ENCODE peak calls at places on chromosome 22, in ten cellular contexts. One of them, this sample, is unnamed.

GRCh38 chr22:29784451-29785361 is 17.5 kb downstream of the UQCR10 start:
- DNase-seq in kidney epithelial cell: no peak
- DNase-seq in epithelial cell of proximal tubule: no peak
- DNase-seq in naive thymus-derived CD8-positive, alpha-beta T cell: no peak
- DNase-seq in stimulated activated CD8-positive, alpha-beta memory T cell treated with anti-CD3 and anti-CD28 coated beads, Interleukin-2, amount 100 ng/mL, for 1 hour: no peak
- DNase-seq in NCI-H1092: no peak
- DNase-seq in GM03348: peak
- DNase-seq in SHP77: no peak
- DNase-seq in AG20443: peak
- DNase-seq in activated CD4-positive, alpha-beta T cell treated with anti-CD3 and anti-CD28 coated beads, Interleukin-2, amount 50 U/mL, for 4 hours: no peak
- DNase-seq in this sample: peak

GRCh38 chr22:28023036-28023435 is 104.0 kb upstream of the PITPNB start:
- DNase-seq in kidney epithelial cell: no peak
- DNase-seq in epithelial cell of proximal tubule: no peak
- DNase-seq in naive thymus-derived CD8-positive, alpha-beta T cell: no peak
- DNase-seq in stimulated activated CD8-positive, alpha-beta memory T cell treated with anti-CD3 and anti-CD28 coated beads, Interleukin-2, amount 100 ng/mL, for 1 hour: no peak
- DNase-seq in NCI-H1092: no peak
- DNase-seq in GM03348: no peak
- DNase-seq in SHP77: no peak
- DNase-seq in AG20443: no peak
- DNase-seq in activated CD4-positive, alpha-beta T cell treated with anti-CD3 and anti-CD28 coated beads, Interleukin-2, amount 50 U/mL, for 4 hours: no peak
- DNase-seq in this sample: peak

GRCh38 chr22:49305215-49305965 is 522.3 kb downstream of the BRD1 start:
- DNase-seq in kidney epithelial cell: no peak
- DNase-seq in epithelial cell of proximal tubule: no peak
- DNase-seq in naive thymus-derived CD8-positive, alpha-beta T cell: peak
- DNase-seq in stimulated activated CD8-positive, alpha-beta memory T cell treated with anti-CD3 and anti-CD28 coated beads, Interleukin-2, amount 100 ng/mL, for 1 hour: peak
- DNase-seq in NCI-H1092: no peak
- DNase-seq in GM03348: peak
- DNase-seq in SHP77: peak
- DNase-seq in AG20443: peak
- DNase-seq in activated CD4-positive, alpha-beta T cell treated with anti-CD3 and anti-CD28 coated beads, Interleukin-2, amount 50 U/mL, for 4 hours: peak
- DNase-seq in this sample: peak

GRCh38 chr22:49372530-49373288 is 455.0 kb downstream of the BRD1 start:
- DNase-seq in kidney epithelial cell: no peak
- DNase-seq in epithelial cell of proximal tubule: no peak
- DNase-seq in naive thymus-derived CD8-positive, alpha-beta T cell: no peak
- DNase-seq in stimulated activated CD8-positive, alpha-beta memory T cell treated with anti-CD3 and anti-CD28 coated beads, Interleukin-2, amount 100 ng/mL, for 1 hour: no peak
- DNase-seq in NCI-H1092: no peak
- DNase-seq in GM03348: no peak
- DNase-seq in SHP77: peak
- DNase-seq in AG20443: no peak
- DNase-seq in activated CD4-positive, alpha-beta T cell treated with anti-CD3 and anti-CD28 coated beads, Interleukin-2, amount 50 U/mL, for 4 hours: no peak
- DNase-seq in this sample: peak

GRCh38 chr22:35921777-35922176 is 106.8 kb downstream of the RBFOX2 start:
- DNase-seq in kidney epithelial cell: peak
- DNase-seq in epithelial cell of proximal tubule: peak
- DNase-seq in naive thymus-derived CD8-positive, alpha-beta T cell: peak
- DNase-seq in stimulated activated CD8-positive, alpha-beta memory T cell treated with anti-CD3 and anti-CD28 coated beads, Interleukin-2, amount 100 ng/mL, for 1 hour: no peak
- DNase-seq in NCI-H1092: peak
- DNase-seq in GM03348: peak
- DNase-seq in SHP77: peak
- DNase-seq in AG20443: peak
- DNase-seq in activated CD4-positive, alpha-beta T cell treated with anti-CD3 and anti-CD28 coated beads, Interleukin-2, amount 50 U/mL, for 4 hours: peak
- DNase-seq in this sample: peak

GRCh38 chr22:42560781-42561180 is 7.0 kb downstream of the SERHL2 start:
- DNase-seq in kidney epithelial cell: no peak
- DNase-seq in epithelial cell of proximal tubule: no peak
- DNase-seq in naive thymus-derived CD8-positive, alpha-beta T cell: no peak
- DNase-seq in stimulated activated CD8-positive, alpha-beta memory T cell treated with anti-CD3 and anti-CD28 coated beads, Interleukin-2, amount 100 ng/mL, for 1 hour: no peak
- DNase-seq in NCI-H1092: no peak
- DNase-seq in GM03348: no peak
- DNase-seq in SHP77: no peak
- DNase-seq in AG20443: peak
- DNase-seq in activated CD4-positive, alpha-beta T cell treated with anti-CD3 and anti-CD28 coated beads, Interleukin-2, amount 50 U/mL, for 4 hours: no peak
- DNase-seq in this sample: no peak

GRCh38 chr22:26479792-26480610 is 3.6 kb downstream of the HPS4 start:
- DNase-seq in kidney epithelial cell: no peak
- DNase-seq in epithelial cell of proximal tubule: no peak
- DNase-seq in naive thymus-derived CD8-positive, alpha-beta T cell: no peak
- DNase-seq in stimulated activated CD8-positive, alpha-beta memory T cell treated with anti-CD3 and anti-CD28 coated beads, Interleukin-2, amount 100 ng/mL, for 1 hour: no peak
- DNase-seq in NCI-H1092: no peak
- DNase-seq in GM03348: no peak
- DNase-seq in SHP77: no peak
- DNase-seq in AG20443: no peak
- DNase-seq in activated CD4-positive, alpha-beta T cell treated with anti-CD3 and anti-CD28 coated beads, Interleukin-2, amount 50 U/mL, for 4 hours: no peak
- DNase-seq in this sample: no peak

GRCh38 chr22:44005524-44005923 is 18.6 kb upstream of the PARVB start:
- DNase-seq in kidney epithelial cell: no peak
- DNase-seq in epithelial cell of proximal tubule: no peak
- DNase-seq in naive thymus-derived CD8-positive, alpha-beta T cell: no peak
- DNase-seq in stimulated activated CD8-positive, alpha-beta memory T cell treated with anti-CD3 and anti-CD28 coated beads, Interleukin-2, amount 100 ng/mL, for 1 hour: no peak
- DNase-seq in NCI-H1092: no peak
- DNase-seq in GM03348: no peak
- DNase-seq in SHP77: no peak
- DNase-seq in AG20443: no peak
- DNase-seq in activated CD4-positive, alpha-beta T cell treated with anti-CD3 and anti-CD28 coated beads, Interleukin-2, amount 50 U/mL, for 4 hours: no peak
- DNase-seq in this sample: no peak

GRCh38 chr22:21447694-21448402 is 19.3 kb upstream of the TMEM191C start:
- DNase-seq in kidney epithelial cell: no peak
- DNase-seq in epithelial cell of proximal tubule: no peak
- DNase-seq in naive thymus-derived CD8-positive, alpha-beta T cell: no peak
- DNase-seq in stimulated activated CD8-positive, alpha-beta memory T cell treated with anti-CD3 and anti-CD28 coated beads, Interleukin-2, amount 100 ng/mL, for 1 hour: no peak
- DNase-seq in NCI-H1092: no peak
- DNase-seq in GM03348: no peak
- DNase-seq in SHP77: no peak
- DNase-seq in AG20443: no peak
- DNase-seq in activated CD4-positive, alpha-beta T cell treated with anti-CD3 and anti-CD28 coated beads, Interleukin-2, amount 50 U/mL, for 4 hours: no peak
- DNase-seq in this sample: peak

GRCh38 chr22:48060266-48060665 is 1297.8 kb downstream of the TBC1D22A start:
- DNase-seq in kidney epithelial cell: no peak
- DNase-seq in epithelial cell of proximal tubule: no peak
- DNase-seq in naive thymus-derived CD8-positive, alpha-beta T cell: no peak
- DNase-seq in stimulated activated CD8-positive, alpha-beta memory T cell treated with anti-CD3 and anti-CD28 coated beads, Interleukin-2, amount 100 ng/mL, for 1 hour: no peak
- DNase-seq in NCI-H1092: no peak
- DNase-seq in GM03348: no peak
- DNase-seq in SHP77: no peak
- DNase-seq in AG20443: no peak
- DNase-seq in activated CD4-positive, alpha-beta T cell treated with anti-CD3 and anti-CD28 coated beads, Interleukin-2, amount 50 U/mL, for 4 hours: no peak
- DNase-seq in this sample: no peak

GRCh38 chr22:37314315-37315046 is 32.2 kb downstream of the CYTH4 start:
- DNase-seq in kidney epithelial cell: no peak
- DNase-seq in epithelial cell of proximal tubule: no peak
- DNase-seq in naive thymus-derived CD8-positive, alpha-beta T cell: peak
- DNase-seq in stimulated activated CD8-positive, alpha-beta memory T cell treated with anti-CD3 and anti-CD28 coated beads, Interleukin-2, amount 100 ng/mL, for 1 hour: no peak
- DNase-seq in NCI-H1092: no peak
- DNase-seq in GM03348: no peak
- DNase-seq in SHP77: no peak
- DNase-seq in AG20443: no peak
- DNase-seq in activated CD4-positive, alpha-beta T cell treated with anti-CD3 and anti-CD28 coated beads, Interleukin-2, amount 50 U/mL, for 4 hours: no peak
- DNase-seq in this sample: no peak

GRCh38 chr22:46628756-46629155 is 8.6 kb downstream of the GRAMD4 start:
- DNase-seq in kidney epithelial cell: no peak
- DNase-seq in epithelial cell of proximal tubule: no peak
- DNase-seq in naive thymus-derived CD8-positive, alpha-beta T cell: no peak
- DNase-seq in stimulated activated CD8-positive, alpha-beta memory T cell treated with anti-CD3 and anti-CD28 coated beads, Interleukin-2, amount 100 ng/mL, for 1 hour: no peak
- DNase-seq in NCI-H1092: no peak
- DNase-seq in GM03348: no peak
- DNase-seq in SHP77: no peak
- DNase-seq in AG20443: no peak
- DNase-seq in activated CD4-positive, alpha-beta T cell treated with anti-CD3 and anti-CD28 coated beads, Interleukin-2, amount 50 U/mL, for 4 hours: no peak
- DNase-seq in this sample: no peak

GRCh38 chr22:28899199-28899853 is 16.0 kb downstream of the ZNRF3 start:
- DNase-seq in kidney epithelial cell: no peak
- DNase-seq in epithelial cell of proximal tubule: no peak
- DNase-seq in naive thymus-derived CD8-positive, alpha-beta T cell: peak
- DNase-seq in stimulated activated CD8-positive, alpha-beta memory T cell treated with anti-CD3 and anti-CD28 coated beads, Interleukin-2, amount 100 ng/mL, for 1 hour: no peak
- DNase-seq in NCI-H1092: no peak
- DNase-seq in GM03348: peak
- DNase-seq in SHP77: no peak
- DNase-seq in AG20443: peak
- DNase-seq in activated CD4-positive, alpha-beta T cell treated with anti-CD3 and anti-CD28 coated beads, Interleukin-2, amount 50 U/mL, for 4 hours: no peak
- DNase-seq in this sample: no peak

GRCh38 chr22:36365020-36365411 is 22.8 kb downstream of the MYH9 start:
- DNase-seq in kidney epithelial cell: peak
- DNase-seq in epithelial cell of proximal tubule: no peak
- DNase-seq in naive thymus-derived CD8-positive, alpha-beta T cell: peak
- DNase-seq in stimulated activated CD8-positive, alpha-beta memory T cell treated with anti-CD3 and anti-CD28 coated beads, Interleukin-2, amount 100 ng/mL, for 1 hour: peak
- DNase-seq in NCI-H1092: no peak
- DNase-seq in GM03348: peak
- DNase-seq in SHP77: peak
- DNase-seq in AG20443: peak
- DNase-seq in activated CD4-positive, alpha-beta T cell treated with anti-CD3 and anti-CD28 coated beads, Interleukin-2, amount 50 U/mL, for 4 hours: peak
- DNase-seq in this sample: no peak

GRCh38 chr22:19571995-19572394 is 47.8 kb upstream of the CLDN5 start:
- DNase-seq in kidney epithelial cell: no peak
- DNase-seq in epithelial cell of proximal tubule: no peak
- DNase-seq in naive thymus-derived CD8-positive, alpha-beta T cell: no peak
- DNase-seq in stimulated activated CD8-positive, alpha-beta memory T cell treated with anti-CD3 and anti-CD28 coated beads, Interleukin-2, amount 100 ng/mL, for 1 hour: no peak
- DNase-seq in NCI-H1092: no peak
- DNase-seq in GM03348: no peak
- DNase-seq in SHP77: no peak
- DNase-seq in AG20443: no peak
- DNase-seq in activated CD4-positive, alpha-beta T cell treated with anti-CD3 and anti-CD28 coated beads, Interleukin-2, amount 50 U/mL, for 4 hours: no peak
- DNase-seq in this sample: no peak

GRCh38 chr22:49609207-49609876 is 218.3 kb downstream of the BRD1 start:
- DNase-seq in kidney epithelial cell: no peak
- DNase-seq in epithelial cell of proximal tubule: no peak
- DNase-seq in naive thymus-derived CD8-positive, alpha-beta T cell: no peak
- DNase-seq in stimulated activated CD8-positive, alpha-beta memory T cell treated with anti-CD3 and anti-CD28 coated beads, Interleukin-2, amount 100 ng/mL, for 1 hour: no peak
- DNase-seq in NCI-H1092: no peak
- DNase-seq in GM03348: no peak
- DNase-seq in SHP77: no peak
- DNase-seq in AG20443: no peak
- DNase-seq in activated CD4-positive, alpha-beta T cell treated with anti-CD3 and anti-CD28 coated beads, Interleukin-2, amount 50 U/mL, for 4 hours: no peak
- DNase-seq in this sample: no peak

GRCh38 chr22:38455530-38456271 is 702 bp upstream of the KCNJ4 start:
- DNase-seq in kidney epithelial cell: no peak
- DNase-seq in epithelial cell of proximal tubule: no peak
- DNase-seq in naive thymus-derived CD8-positive, alpha-beta T cell: no peak
- DNase-seq in stimulated activated CD8-positive, alpha-beta memory T cell treated with anti-CD3 and anti-CD28 coated beads, Interleukin-2, amount 100 ng/mL, for 1 hour: no peak
- DNase-seq in NCI-H1092: no peak
- DNase-seq in GM03348: peak
- DNase-seq in SHP77: no peak
- DNase-seq in AG20443: peak
- DNase-seq in activated CD4-positive, alpha-beta T cell treated with anti-CD3 and anti-CD28 coated beads, Interleukin-2, amount 50 U/mL, for 4 hours: no peak
- DNase-seq in this sample: no peak

GRCh38 chr22:36409911-36410756 is 22.4 kb upstream of the MYH9 start:
- DNase-seq in kidney epithelial cell: peak
- DNase-seq in epithelial cell of proximal tubule: no peak
- DNase-seq in naive thymus-derived CD8-positive, alpha-beta T cell: peak
- DNase-seq in stimulated activated CD8-positive, alpha-beta memory T cell treated with anti-CD3 and anti-CD28 coated beads, Interleukin-2, amount 100 ng/mL, for 1 hour: no peak
- DNase-seq in NCI-H1092: peak
- DNase-seq in GM03348: no peak
- DNase-seq in SHP77: peak
- DNase-seq in AG20443: no peak
- DNase-seq in activated CD4-positive, alpha-beta T cell treated with anti-CD3 and anti-CD28 coated beads, Interleukin-2, amount 50 U/mL, for 4 hours: peak
- DNase-seq in this sample: peak

GRCh38 chr22:36546932-36547331 is 18.0 kb upstream of the EIF3D start:
- DNase-seq in kidney epithelial cell: peak
- DNase-seq in epithelial cell of proximal tubule: no peak
- DNase-seq in naive thymus-derived CD8-positive, alpha-beta T cell: no peak
- DNase-seq in stimulated activated CD8-positive, alpha-beta memory T cell treated with anti-CD3 and anti-CD28 coated beads, Interleukin-2, amount 100 ng/mL, for 1 hour: no peak
- DNase-seq in NCI-H1092: no peak
- DNase-seq in GM03348: peak
- DNase-seq in SHP77: no peak
- DNase-seq in AG20443: peak
- DNase-seq in activated CD4-positive, alpha-beta T cell treated with anti-CD3 and anti-CD28 coated beads, Interleukin-2, amount 50 U/mL, for 4 hours: no peak
- DNase-seq in this sample: no peak

This sample was measured in left lobe of liver.